ENCODE peak calls at places on chromosomes 2 and 18, in seven cellular contexts. W is ovary, I is AG04450, F is lower lobe of right lung, T is body of pancreas, B is tibial nerve, S is mammary epithelial cell. K is an unnamed sample.

GRCh38 chr2:179044500-179044899 is 5.4 kb downstream of the CCDC141 start:
- DNase-seq in W (no peak), I (no peak), F (no peak), T (no peak), B (no peak), S (no peak), K (no peak)

GRCh38 chr2:224417947-224418346 is 16.0 kb upstream of the FAM124B start:
- DNase-seq in W (no peak), I (no peak), F (no peak), T (no peak), B (no peak), S (no peak), K (no peak)

GRCh38 chr2:233818639-233819621 is 35.4 kb downstream of the HJURP start:
- DNase-seq in W (no peak), I (no peak), F (peak; percentile 22), T (no peak), B (no peak), S (no peak), K (no peak)

GRCh38 chr2:216316743-216317142 is 55.5 kb downstream of the MARCHF4 start:
- DNase-seq in W (no peak), I (no peak), F (no peak), T (no peak), B (no peak), S (peak; percentile 70), K (no peak)

GRCh38 chr2:201149064-201149820 is 33.3 kb downstream of the CFLAR start:
- DNase-seq in W (no peak), I (no peak), F (no peak), T (no peak), B (no peak), S (peak; percentile 98), K (no peak)

GRCh38 chr18:57843403-57843802 is 40.3 kb upstream of the ATP8B1 start:
- DNase-seq in W (no peak), I (no peak), F (no peak), T (no peak), B (no peak), S (no peak), K (no peak)

GRCh38 chr18:70182548-70182947 is 22.9 kb downstream of the RTTN start:
- DNase-seq in W (no peak), I (no peak), F (no peak), T (no peak), B (no peak), S (no peak), K (no peak)

GRCh38 chr18:21264651-21265050 is 22.6 kb downstream of the GREB1L start:
- DNase-seq in W (peak; percentile 25), I (no peak), F (no peak), T (peak; percentile 29), B (no peak), S (peak; percentile 55), K (no peak)

GRCh38 chr18:58819051-58819450 is 45.6 kb upstream of the ZNF532 start:
- DNase-seq in W (no peak), I (no peak), F (no peak), T (no peak), B (no peak), S (no peak), K (peak; percentile 30)

GRCh38 chr18:58143391-58143790 is 99.4 kb downstream of the NEDD4L start:
- DNase-seq in W (no peak), I (peak; percentile 37), F (no peak), T (no peak), B (no peak), S (no peak), K (no peak)

GRCh38 chr2:207734264-207734635 is 22.8 kb downstream of the CCNYL1 start:
- DNase-seq in W (no peak), I (no peak), F (no peak), T (no peak), B (no peak), S (no peak), K (no peak)

GRCh38 chr2:242098445-242099128 is 229.1 kb downstream of the RTP5 start:
- DNase-seq in W (no peak), I (no peak), F (no peak), T (no peak), B (no peak), S (peak; percentile 19), K (no peak)

GRCh38 chr2:237322564-237322963 is 91.4 kb downstream of the COL6A3 start:
- DNase-seq in W (no peak), I (no peak), F (no peak), T (peak; percentile 63), B (no peak), S (no peak), K (no peak)

GRCh38 chr2:173054466-173054865 is 21.2 kb upstream of the MAP3K20 start:
- DNase-seq in W (no peak), I (no peak), F (no peak), T (no peak), B (no peak), S (no peak), K (no peak)

GRCh38 chr18:7447629-7448028 is 119.5 kb upstream of the PTPRM start:
- DNase-seq in W (no peak), I (no peak), F (no peak), T (no peak), B (no peak), S (peak; percentile 13), K (no peak)

GRCh38 chr18:76979906-76980305 is 152.7 kb downstream of the MBP start:
- DNase-seq in W (peak; percentile 4), I (no peak), F (no peak), T (no peak), B (no peak), S (no peak), K (peak; percentile 15)

GRCh38 chr2:226115102-226115831 is 684.4 kb downstream of the IRS1 start:
- DNase-seq in W (no peak), I (peak; percentile 92), F (no peak), T (no peak), B (no peak), S (peak; percentile 98), K (no peak)

GRCh38 chr18:59864446-59864764 is 35.4 kb upstream of the PMAIP1 start:
- DNase-seq in W (no peak), I (no peak), F (no peak), T (no peak), B (no peak), S (peak; percentile 63), K (no peak)

GRCh38 chr18:75104483-75104882 is 104.5 kb downstream of the PTGR3 start:
- DNase-seq in W (no peak), I (no peak), F (no peak), T (no peak), B (no peak), S (no peak), K (no peak)

GRCh38 chr2:96139181-96139758 is 968 bp upstream of the ASTL start:
- DNase-seq in W (no peak), I (no peak), F (no peak), T (no peak), B (no peak), S (no peak), K (no peak)

GRCh38 chr2:10844083-10844482 is 31.5 kb upstream of the PDIA6 start:
- DNase-seq in W (peak; percentile 9), I (no peak), F (peak; percentile 86), T (peak; percentile 92), B (no peak), S (peak; percentile 15), K (no peak)

GRCh38 chr2:67923696-67924095 is 139.1 kb downstream of the C1D start:
- DNase-seq in W (no peak), I (no peak), F (no peak), T (peak; percentile 11), B (no peak), S (no peak), K (no peak)

GRCh38 chr2:47223980-47224379 is 68.9 kb upstream of the STPG4 start:
- DNase-seq in W (no peak), I (no peak), F (no peak), T (no peak), B (no peak), S (no peak), K (no peak)
- H3K27ac ChIP-seq in W (no peak overlapping the region), I (no peak overlapping the region), F (no peak overlapping the region), T (no peak overlapping the region), B (no peak overlapping the region), S (no peak overlapping the region), K (no peak overlapping the region)

DNA sequence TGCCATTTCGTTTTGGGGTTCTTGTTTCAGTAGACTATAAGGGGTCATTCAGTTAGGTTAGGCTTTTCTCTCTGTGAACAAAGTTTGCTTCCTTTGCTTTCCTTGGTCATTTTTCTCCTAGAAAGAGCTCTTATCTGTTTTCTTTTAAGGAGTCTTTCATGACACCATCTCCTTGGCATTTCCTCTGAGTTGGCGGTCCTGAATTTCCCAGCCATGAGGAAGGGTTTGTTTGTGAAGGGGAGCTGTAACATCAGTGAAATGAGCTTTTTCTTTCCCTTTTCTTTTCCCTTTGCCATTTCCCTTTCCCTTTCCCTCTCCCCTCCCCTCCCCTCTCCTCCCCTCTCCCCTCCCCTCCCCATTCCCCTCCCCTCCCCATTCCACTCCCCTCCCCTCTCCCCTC is 61.7 kb downstream of the MAP4K4 start:
- DNase-seq in W (no peak), I (peak; percentile 82), F (no peak), T (no peak), B (no peak), S (peak; percentile 87), K (no peak)
- H3K9me3 ChIP-seq in W (no peaks in the 10 kb centered on the region), I (no peaks in the 10 kb centered on the region), F (no peaks in the 10 kb centered on the region), T (no peaks in the 10 kb centered on the region), B (no peaks in the 10 kb centered on the region), S (no peaks in the 10 kb centered on the region), K (no peaks in the 10 kb centered on the region)

GRCh38 chr2:191029280-191029908 is 15.4 kb upstream of the STAT1 start:
- DNase-seq in W (no peak), I (no peak), F (no peak), T (no peak), B (no peak), S (no peak), K (no peak)

GRCh38 chr2:191031256-191031655 is 17.3 kb upstream of the STAT1 start:
- DNase-seq in W (no peak), I (no peak), F (no peak), T (no peak), B (no peak), S (no peak), K (no peak)

GRCh38 chr2:191030521-191031154 is 16.7 kb upstream of the STAT1 start:
- DNase-seq in W (no peak), I (no peak), F (no peak), T (peak; percentile 30), B (no peak), S (no peak), K (peak; percentile 47)

GRCh38 chr2:191036365-191036764 is 22.4 kb upstream of the STAT1 start:
- DNase-seq in W (no peak), I (no peak), F (no peak), T (no peak), B (no peak), S (no peak), K (no peak)

GRCh38 chr2:191032588-191033429 is 18.8 kb upstream of the STAT1 start:
- DNase-seq in W (no peak), I (no peak), F (no peak), T (no peak), B (no peak), S (no peak), K (no peak)
- H3K27ac ChIP-seq in W (no peak overlapping the region), I (no peak overlapping the region), F (peak overlapping the region; percentile 37), T (no peak overlapping the region), B (no peak overlapping the region), S (no peak overlapping the region), K (no peak overlapping the region)

DNA sequence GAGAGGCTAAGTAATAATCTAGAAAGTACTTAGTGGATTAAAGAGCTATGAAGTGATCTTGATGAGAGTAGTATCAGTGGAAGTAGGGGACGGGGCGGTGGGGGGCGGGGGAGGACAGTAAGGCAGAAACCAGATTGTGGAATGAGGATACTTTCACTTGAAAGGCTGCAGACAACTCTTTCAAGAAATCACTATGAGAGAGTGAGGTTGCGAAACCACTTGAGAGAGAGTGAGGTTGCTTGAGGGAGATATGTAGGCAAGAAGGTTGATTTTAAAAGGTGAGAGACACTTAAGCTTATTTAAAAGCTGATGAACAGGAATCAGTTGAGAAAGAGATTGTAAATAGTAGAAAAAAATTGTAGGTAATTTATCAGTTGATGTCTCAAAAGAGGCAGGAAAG is 3.8 kb downstream of the ZNF397 start:
- DNase-seq in W (no peak), I (no peak), F (no peak), T (no peak), B (no peak), S (no peak), K (no peak)
- H3K9me3 ChIP-seq in W (no peaks in the 10 kb centered on the region), I (peaks cover 33% of the 10 kb centered on the region), F (no peaks in the 10 kb centered on the region), T (no peaks in the 10 kb centered on the region), B (no peaks in the 10 kb centered on the region), S (peaks cover 57% of the 10 kb centered on the region), K (no peaks in the 10 kb centered on the region)

K was measured in CD8-positive, alpha-beta T cell.